ENCODE peak calls at places on chromosome 9, in five cellular contexts. S is NCI-H774; H is NCI-H510A; V is breast epithelium; P is stimulated activated CD4-positive, alpha-beta T cell treated with anti-CD3 and anti-CD28 coated beads, Interleukin-1b, Interleukin-23, amount 100 ng/mL, for 24 hours. O is an unnamed sample.

GRCh38 chr9:134173127-134174072 is 9.0 kb upstream of the RNU6ATAC start:
- DNase-seq in P (no peak), S (no peak), H (no peak), V (no peak), O (no peak)

GRCh38 chr9:20684865-20685696 is 1.0 kb downstream of the FOCAD start:
- DNase-seq in V (no peak), H (no peak), S (no peak), P (no peak), O (no peak)

GRCh38 chr9:103674271-103674670 is 419.8 kb upstream of the SMC2 start:
- DNase-seq in P (no peak), V (no peak), H (no peak), S (no peak), O (no peak)

GRCh38 chr9:83304686-83305085 is 233.5 kb downstream of the FRMD3 start:
- DNase-seq in V (peak; percentile 34), H (no peak), S (no peak), P (no peak), O (no peak)

GRCh38 chr9:88303785-88304495 is 84.3 kb upstream of the SPIN1 start:
- DNase-seq in H (no peak), P (peak; percentile 25), V (no peak), S (no peak), O (no peak)

GRCh38 chr9:70600479-70600878 is 186.0 kb upstream of the KLF9 start:
- DNase-seq in H (no peak), S (no peak), V (no peak), P (no peak), O (no peak)

GRCh38 chr9:83800236-83801033 is 17.1 kb downstream of the GKAP1 start:
- DNase-seq in H (no peak), S (no peak), P (no peak), V (no peak), O (no peak)

GRCh38 chr9:16133556-16134227 is 580.8 kb downstream of the CCDC171 start:
- DNase-seq in S (peak; percentile 76), H (no peak), V (no peak), P (no peak), O (peak; percentile 65)

GRCh38 chr9:89647366-89648128 is 42.7 kb downstream of the GADD45G start:
- DNase-seq in P (no peak), S (no peak), V (no peak), H (no peak), O (no peak)

GRCh38 chr9:113715086-113715485 is 161.0 kb upstream of the ZNF618 start:
- DNase-seq in P (no peak), S (no peak), V (no peak), H (no peak), O (peak; percentile 34)

GRCh38 chr9:33221568-33221884 is 18.4 kb upstream of the SPINK4 start:
- DNase-seq in S (no peak), P (no peak), H (no peak), V (no peak), O (no peak)

GRCh38 chr9:2317591-2317990 is 302.4 kb downstream of the SMARCA2 start:
- DNase-seq in P (no peak), S (no peak), H (no peak), V (peak; percentile 59), O (no peak)

GRCh38 chr9:136942112-136942880 is 2.2 kb downstream of the FBXW5 start:
- DNase-seq in P (no peak), V (no peak), S (no peak), H (no peak), O (no peak)

GRCh38 chr9:95383198-95383673 is 65.7 kb upstream of the FANCC start:
- DNase-seq in H (no peak), S (no peak), P (no peak), V (no peak), O (no peak)

GRCh38 chr9:93852728-93853127 is 102.4 kb downstream of the BARX1 start:
- DNase-seq in V (no peak), S (no peak), P (no peak), H (no peak), O (no peak)

GRCh38 chr9:20981486-20981885 is 50.0 kb downstream of the HACD4 start:
- DNase-seq in P (no peak), S (no peak), V (no peak), H (no peak), O (peak; percentile 23)

GRCh38 chr9:27529316-27530278 is at the start of gene MOB3B:
- DNase-seq in V (peak; percentile 69), S (peak; percentile 51), P (peak; percentile 66), H (peak; percentile 15), O (no peak)

GRCh38 chr9:86639899-86640379 is 285.7 kb upstream of the TUT7 start:
- DNase-seq in S (no peak), H (no peak), V (no peak), P (no peak), O (no peak)

GRCh38 chr9:128144239-128145181 is 4.7 kb upstream of the LCN2 start:
- DNase-seq in V (no peak), S (no peak), P (no peak), H (no peak), O (no peak)

GRCh38 chr9:34994429-34995287 is 5.1 kb downstream of the DNAJB5 start:
- DNase-seq in H (no peak), S (no peak), V (no peak), P (no peak), O (no peak)

GRCh38 chr9:70044450-70045307 is 1.0 kb downstream of the MAMDC2 start:
- DNase-seq in P (no peak), S (peak; percentile 27), V (no peak), H (no peak), O (no peak)

GRCh38 chr9:107093365-107094060 is 189.6 kb upstream of the RAD23B start:
- DNase-seq in S (no peak), H (no peak), P (no peak), V (no peak), O (no peak)

GRCh38 chr9:125119643-125120286 is 23.6 kb downstream of the SCAI start:
- DNase-seq in P (no peak), S (no peak), V (no peak), H (no peak), O (no peak)

GRCh38 chr9:124860582-124861341 is 995 bp downstream of the RPL35 start:
- DNase-seq in H (no peak), V (no peak), P (no peak), S (no peak), O (no peak)

GRCh38 chr9:99162759-99163364 is 57.9 kb downstream of the TGFBR1 start:
- DNase-seq in V (no peak), H (no peak), S (peak; percentile 24), P (no peak), O (no peak)

GRCh38 chr9:112550531-112550930 is 63.9 kb downstream of the KIAA1958 start:
- DNase-seq in H (no peak), P (no peak), S (no peak), V (no peak), O (no peak)

GRCh38 chr9:134381671-134382505 is 55.6 kb downstream of the RXRA start:
- DNase-seq in S (no peak), H (no peak), V (no peak), P (no peak), O (no peak)

GRCh38 chr9:92425578-92425977 is 1.3 kb upstream of the OMD start:
- DNase-seq in H (no peak), V (no peak), P (no peak), S (no peak), O (no peak)

GRCh38 chr9:135415586-135415985 is 64.0 kb upstream of the PPP1R26 start:
- DNase-seq in V (no peak), H (no peak), P (no peak), S (no peak), O (no peak)

GRCh38 chr9:35828716-35829083 is at the start of gene FAM221B:
- DNase-seq in P (no peak), V (no peak), H (no peak), S (no peak), O (no peak)

GRCh38 chr9:130701059-130702022 is 7.8 kb downstream of the EXOSC2 start:
- DNase-seq in H (peak; percentile 51), V (peak; percentile 51), P (peak; percentile 52), S (peak; percentile 75), O (no peak)